ENCODE peak calls at places on chromosomes 2 and 18, in ten cellular contexts. J is NCI-H1105, L is NCI-H1930, E is HCT116, G is hypothalamus, D is left ventricle myocardium superior, S is AG08395, C is NCI-H446 treated with DMSO at 0.1 percent for 48 hours, Z is T-cell, H is GM10248. T is an unnamed sample.

GRCh38 chr2:163157891-163158511 is 319.4 kb upstream of the KCNH7 start:
- DNase-seq in D (no peak), S (peak; percentile 5), J (no peak), C (no peak), Z (no peak), G (no peak), H (no peak), L (no peak), E (no peak), T (no peak)

GRCh38 chr2:68426446-68426845 is 40.6 kb downstream of the FBXO48 start:
- DNase-seq in D (no peak), Z (no peak), J (no peak), S (no peak), H (no peak), C (no peak), E (no peak), L (no peak), G (no peak), T (no peak)

GRCh38 chr2:44952143-44952805 is 10.8 kb downstream of the SIX3 start:
- DNase-seq in L (no peak), E (peak; percentile 31), H (peak; percentile 83), C (no peak), D (no peak), S (peak; percentile 76), J (no peak), Z (no peak), G (peak; percentile 34), T (no peak)

GRCh38 chr2:23220687-23221086 is 164.3 kb upstream of the KLHL29 start:
- DNase-seq in D (no peak), C (no peak), L (no peak), H (no peak), S (no peak), E (no peak), Z (no peak), J (no peak), G (no peak), T (no peak)

GRCh38 chr2:165203689-165204559 is at the start of gene SCN3A:
- DNase-seq in D (no peak), C (peak; percentile 58), H (peak; percentile 4), E (peak; percentile 24), Z (no peak), L (peak; percentile 26), G (no peak), S (peak; percentile 43), J (peak; percentile 53), T (no peak)

GRCh38 chr18:79248495-79249078 is 147.1 kb upstream of the NFATC1 start:
- DNase-seq in Z (no peak), L (no peak), J (no peak), H (no peak), G (no peak), C (no peak), S (no peak), E (no peak), D (no peak), T (no peak)

GRCh38 chr18:54296017-54296416 is 26.7 kb downstream of the POLI start:
- DNase-seq in G (no peak), S (no peak), J (no peak), D (no peak), Z (no peak), C (no peak), E (no peak), L (no peak), H (no peak), T (no peak)

GRCh38 chr2:130756721-130757195 is 1.4 kb downstream of the AMER3 start:
- DNase-seq in C (no peak), Z (no peak), S (no peak), L (no peak), H (no peak), E (no peak), G (no peak), J (peak; percentile 25), D (no peak), T (no peak)

GRCh38 chr2:109662889-109663288 is 48.7 kb downstream of the SOWAHC start:
- DNase-seq in Z (no peak), H (no peak), D (no peak), J (no peak), G (no peak), S (no peak), C (no peak), L (no peak), E (peak; percentile 6), T (no peak)

GRCh38 chr2:210861038-210861665 is 304.8 kb downstream of the CPS1 start:
- DNase-seq in S (no peak), D (no peak), Z (no peak), H (no peak), G (no peak), J (no peak), C (no peak), L (no peak), E (no peak), T (no peak)

T was measured in GM12864.